ENCODE peak calls at places on chromosome 5, in five cellular contexts. N, R, O, V and H are unnamed samples.
A peak's percentile ranks its signal among the peaks of the same experiment; 100 is the strongest.

GRCh38 chr5:24401767-24402166 is 243.0 kb downstream of the CDH10 start:
- DNase-seq in N (no peak), V (no peak), R (peak; percentile 55), O (peak; percentile 86), H (no peak)

GRCh38 chr5:38072295-38072694 is 186.1 kb upstream of the EGFLAM start:
- DNase-seq in N (no peak), V (no peak), R (no peak), O (no peak), H (no peak)

GRCh38 chr5:134000116-134000515 is 4.7 kb downstream of the VDAC1 start:
- DNase-seq in N (no peak), V (no peak), R (no peak), O (no peak), H (no peak)

GRCh38 chr5:20476016-20476415 is 488.0 kb upstream of the CDH18 start:
- DNase-seq in R (no peak), N (no peak), V (no peak), O (no peak), H (no peak)

GRCh38 chr5:2917093-2917492 is 165.6 kb upstream of the IRX2 start:
- DNase-seq in N (no peak), V (no peak), R (no peak), O (no peak), H (no peak)

GRCh38 chr5:74251106-74252032 is 389.2 kb downstream of the ENC1 start:
- DNase-seq in O (peak; percentile 86), R (peak; percentile 98), V (no peak), N (peak; percentile 48), H (peak; percentile 92)

GRCh38 chr5:157767674-157768073 is 24.2 kb downstream of the LSM11 start:
- DNase-seq in R (no peak), V (no peak), N (no peak), O (no peak), H (no peak)

GRCh38 chr5:134463176-134463720 is 51.6 kb upstream of the CDKN2AIPNL start:
- DNase-seq in N (no peak), R (no peak), O (no peak), V (no peak), H (no peak)

GRCh38 chr5:141508440-141508807 is 19.5 kb downstream of the PCDHGC5 start:
- DNase-seq in R (peak; percentile 52), O (no peak), N (no peak), V (no peak), H (no peak)

GRCh38 chr5:178249191-178249989 is 16.8 kb upstream of the PHYKPL start:
- DNase-seq in V (no peak), O (no peak), R (peak; percentile 20), N (no peak), H (peak; percentile 16)

GRCh38 chr5:103283869-103284268 is 25.3 kb downstream of the MACIR start:
- DNase-seq in O (no peak), V (no peak), R (no peak), N (no peak), H (no peak)

GRCh38 chr5:151811593-151812321 is 40.0 kb downstream of the G3BP1 start:
- DNase-seq in V (no peak), R (no peak), N (no peak), O (no peak), H (no peak)